ENCODE peak calls at places on chromosomes 7 and 10, in five cellular contexts. One of them, this sample, is unnamed.

GRCh38 chr10:124112891-124113580 is 19.6 kb upstream of the CHST15 start:
- DNase-seq in NCI-H1417: no peak
- DNase-seq in EL: no peak
- DNase-seq in T-helper 1 cell: no peak
- DNase-seq in naive thymus-derived CD8-positive, alpha-beta T cell: no peak
- DNase-seq in this sample: no peak

GRCh38 chr10:100338434-100339036 is 8.5 kb upstream of the SCD start:
- DNase-seq in naive thymus-derived CD8-positive, alpha-beta T cell: peak
- DNase-seq in EL: peak
- DNase-seq in T-helper 1 cell: peak
- DNase-seq in NCI-H1417: peak
- DNase-seq in this sample: peak

GRCh38 chr7:127885843-127886242 is 145.4 kb downstream of the LRRC4 start:
- DNase-seq in T-helper 1 cell: no peak
- DNase-seq in NCI-H1417: peak
- DNase-seq in EL: peak
- DNase-seq in naive thymus-derived CD8-positive, alpha-beta T cell: no peak
- DNase-seq in this sample: no peak

GRCh38 chr7:76191783-76192240 is 9.9 kb upstream of the SRRM3 start:
- DNase-seq in T-helper 1 cell: no peak
- DNase-seq in NCI-H1417: peak
- DNase-seq in naive thymus-derived CD8-positive, alpha-beta T cell: no peak
- DNase-seq in EL: peak
- DNase-seq in this sample: no peak

GRCh38 chr7:158975526-158976467 is 119.4 kb downstream of the DYNC2I1 start:
- DNase-seq in naive thymus-derived CD8-positive, alpha-beta T cell: no peak
- DNase-seq in EL: no peak
- DNase-seq in T-helper 1 cell: no peak
- DNase-seq in NCI-H1417: peak
- DNase-seq in this sample: no peak

GRCh38 chr7:142355328-142355727 is 97.5 kb upstream of the PRSS58 start:
- DNase-seq in NCI-H1417: no peak
- DNase-seq in T-helper 1 cell: no peak
- DNase-seq in EL: peak
- DNase-seq in naive thymus-derived CD8-positive, alpha-beta T cell: no peak
- DNase-seq in this sample: no peak

GRCh38 chr7:100888988-100889760 is at the start of gene UFSP1:
- DNase-seq in T-helper 1 cell: no peak
- DNase-seq in NCI-H1417: no peak
- DNase-seq in naive thymus-derived CD8-positive, alpha-beta T cell: no peak
- DNase-seq in EL: no peak
- DNase-seq in this sample: no peak

GRCh38 chr7:74627699-74628411 is 29.7 kb upstream of the GTF2I start:
- DNase-seq in naive thymus-derived CD8-positive, alpha-beta T cell: no peak
- DNase-seq in T-helper 1 cell: no peak
- DNase-seq in EL: no peak
- DNase-seq in NCI-H1417: peak
- DNase-seq in this sample: no peak

GRCh38 chr7:38679419-38679818 is 48.2 kb upstream of the AMPH start:
- DNase-seq in naive thymus-derived CD8-positive, alpha-beta T cell: no peak
- DNase-seq in NCI-H1417: no peak
- DNase-seq in T-helper 1 cell: no peak
- DNase-seq in EL: no peak
- DNase-seq in this sample: no peak

GRCh38 chr10:48778193-48778857 is 93.7 kb downstream of the WDFY4 start:
- DNase-seq in EL: no peak
- DNase-seq in NCI-H1417: peak
- DNase-seq in naive thymus-derived CD8-positive, alpha-beta T cell: no peak
- DNase-seq in T-helper 1 cell: no peak
- DNase-seq in this sample: no peak

GRCh38 chr7:91169819-91170218 is 94.4 kb upstream of the FZD1 start:
- DNase-seq in T-helper 1 cell: no peak
- DNase-seq in EL: no peak
- DNase-seq in naive thymus-derived CD8-positive, alpha-beta T cell: no peak
- DNase-seq in NCI-H1417: peak
- DNase-seq in this sample: no peak

GRCh38 chr7:103613655-103614642 is 167.9 kb upstream of the SLC26A5 start:
- DNase-seq in NCI-H1417: peak
- DNase-seq in naive thymus-derived CD8-positive, alpha-beta T cell: no peak
- DNase-seq in T-helper 1 cell: no peak
- DNase-seq in EL: peak
- DNase-seq in this sample: no peak

GRCh38 chr7:45721949-45722598 is 147.9 kb downstream of the ADCY1 start:
- DNase-seq in EL: no peak
- DNase-seq in T-helper 1 cell: no peak
- DNase-seq in NCI-H1417: peak
- DNase-seq in naive thymus-derived CD8-positive, alpha-beta T cell: no peak
- DNase-seq in this sample: no peak

GRCh38 chr7:105600720-105601550 is 19.6 kb upstream of the EFCAB10 start:
- DNase-seq in NCI-H1417: no peak
- DNase-seq in naive thymus-derived CD8-positive, alpha-beta T cell: no peak
- DNase-seq in T-helper 1 cell: no peak
- DNase-seq in EL: peak
- DNase-seq in this sample: no peak

GRCh38 chr7:124462249-124462648 is 303.3 kb downstream of the GPR37 start:
- DNase-seq in EL: peak
- DNase-seq in naive thymus-derived CD8-positive, alpha-beta T cell: no peak
- DNase-seq in T-helper 1 cell: no peak
- DNase-seq in NCI-H1417: no peak
- DNase-seq in this sample: no peak

GRCh38 chr7:46011059-46011458 is 90.0 kb upstream of the IGFBP3 start:
- DNase-seq in EL: no peak
- DNase-seq in T-helper 1 cell: no peak
- DNase-seq in naive thymus-derived CD8-positive, alpha-beta T cell: no peak
- DNase-seq in NCI-H1417: no peak
- DNase-seq in this sample: no peak

GRCh38 chr10:575312-576129 is 113.9 kb downstream of the DIP2C start:
- DNase-seq in naive thymus-derived CD8-positive, alpha-beta T cell: no peak
- DNase-seq in T-helper 1 cell: no peak
- DNase-seq in NCI-H1417: no peak
- DNase-seq in EL: no peak
- DNase-seq in this sample: no peak

GRCh38 chr7:1812693-1813393 is 142.8 kb downstream of the ELFN1 start:
- DNase-seq in EL: no peak
- DNase-seq in NCI-H1417: no peak
- DNase-seq in naive thymus-derived CD8-positive, alpha-beta T cell: no peak
- DNase-seq in T-helper 1 cell: no peak
- DNase-seq in this sample: no peak

This sample was measured in effector CD4-positive, alpha-beta T cell.